ENCODE peak calls at places on chromosomes 4 and X, in seven cellular contexts. X is CD8-positive, alpha-beta T cell; H is lower lobe of right lung; B is lung; V is IMR-90; J is osteoblast; P is CD8-positive, alpha-beta memory T cell. Z is an unnamed sample. For H3K36me3, the result is how much of the 10 kb centered on the place peaks cover.

GRCh38 chrX:41711021-41711667 is 12.8 kb upstream of the GPR82 start:
- DNase-seq in X (no peak), H (no peak), B (no peak), V (no peak), J (no peak), P (no peak), Z (no peak)

GRCh38 chr4:7703669-7704068 is 236.0 kb downstream of the AFAP1 start:
- DNase-seq in X (no peak), H (no peak), B (no peak), V (no peak), J (no peak), P (no peak), Z (no peak)

GRCh38 chr4:75939890-75940691 is 722 bp downstream of the NAAA start:
- DNase-seq in X (peak), H (peak), B (peak), V (peak), J (peak), P (peak), Z (peak)

GRCh38 chrX:6227445-6227820 is 1.2 kb downstream of the NLGN4X start:
- DNase-seq in X (no peak), H (no peak), B (no peak), V (no peak), J (no peak), P (no peak), Z (no peak)

GRCh38 chr4:101346312-101346561 is 1.1 kb downstream of the PPP3CA start:
- DNase-seq in X (peak), H (no peak), B (no peak), V (no peak), J (peak), P (peak), Z (peak)

GRCh38 chr4:105145059-105145912 is 1.4 kb upstream of the TET2 start:
- DNase-seq in X (no peak), H (no peak), B (no peak), V (no peak), J (no peak), P (peak), Z (no peak)

GRCh38 chr4:26434030-26434639 is 56.1 kb downstream of the CCKAR start:
- DNase-seq in X (no peak), H (no peak), B (no peak), V (peak), J (peak), P (no peak), Z (no peak)

GRCh38 chr4:72208421-72209075 is 176.7 kb downstream of the NPFFR2 start:
- DNase-seq in X (no peak), H (no peak), B (no peak), V (no peak), J (no peak), P (no peak), Z (no peak)

GRCh38 chr4:84800256-84800655 is 166.2 kb downstream of the WDFY3 start:
- DNase-seq in X (no peak), H (no peak), B (no peak), V (peak), J (peak), P (no peak), Z (no peak)

GRCh38 chr4:78061939-78062603 is 4.9 kb downstream of the FRAS1 start:
- DNase-seq in X (no peak), H (no peak), B (no peak), V (no peak), J (no peak), P (no peak), Z (no peak)

GRCh38 chr4:128649575-128650205 is 159.8 kb upstream of the JADE1 start:
- DNase-seq in X (no peak), H (no peak), B (no peak), V (peak), J (peak), P (no peak), Z (no peak)

GRCh38 chrX:18210470-18210869 is 10.2 kb downstream of the BEND2 start:
- DNase-seq in X (no peak), H (no peak), B (no peak), V (peak), J (no peak), P (no peak), Z (no peak)

GRCh38 chr4:142703694-142704309 is 142.3 kb downstream of the INPP4B start:
- DNase-seq in X (peak), H (no peak), B (no peak), V (no peak), J (no peak), P (peak), Z (no peak)

DNA sequence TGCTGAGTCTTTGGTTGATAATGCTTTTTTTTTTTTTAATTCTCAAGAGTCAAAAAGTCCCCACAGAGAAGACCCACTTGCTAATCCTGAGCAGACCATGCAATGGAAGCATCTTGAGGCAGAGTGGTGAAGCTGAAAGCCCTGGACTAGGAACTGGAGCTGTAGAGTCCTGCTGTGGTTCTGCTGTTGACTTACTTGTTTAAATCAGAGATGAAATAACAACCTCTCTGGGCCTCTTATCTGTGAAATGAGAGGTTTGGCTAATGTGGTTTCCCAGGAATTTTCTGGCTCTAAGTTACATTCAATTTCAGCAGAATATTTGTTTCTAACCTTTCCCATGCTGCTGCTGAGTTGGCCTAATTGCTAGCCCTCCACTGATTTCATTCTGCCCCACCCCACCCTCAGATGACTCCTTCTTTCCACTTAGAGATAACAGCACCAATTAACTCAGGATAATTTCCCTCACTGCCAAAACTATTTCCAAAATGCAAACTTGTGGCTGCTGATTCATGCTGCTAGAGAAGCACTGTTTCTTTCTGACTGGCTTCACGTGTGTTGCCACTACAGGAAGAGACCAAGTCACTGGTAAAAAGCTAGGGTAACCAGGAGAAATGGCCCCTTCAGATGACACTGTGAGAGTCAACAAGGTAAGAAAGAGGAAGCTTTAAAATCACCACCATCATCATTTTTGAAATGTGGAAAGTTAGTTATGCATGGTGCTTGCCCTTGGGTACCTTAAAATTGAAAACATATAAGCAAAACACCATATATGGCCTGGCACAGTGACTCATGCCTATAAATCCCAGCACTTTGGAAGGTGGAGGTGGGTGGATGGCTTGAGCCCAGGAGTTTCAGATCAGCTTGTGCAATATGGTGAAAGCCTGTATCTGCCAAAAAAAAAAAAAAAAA is 326.4 kb downstream of the DCHS2 start:
- DNase-seq in X (no peak), H (no peak), B (peak), V (peak), J (peak), P (no peak), Z (no peak)
- H3K4me3 ChIP-seq in X (no peak), H (no peak), B (no peak), V (no peak), J (no peak), P (no peak), Z (no peak)

DNA sequence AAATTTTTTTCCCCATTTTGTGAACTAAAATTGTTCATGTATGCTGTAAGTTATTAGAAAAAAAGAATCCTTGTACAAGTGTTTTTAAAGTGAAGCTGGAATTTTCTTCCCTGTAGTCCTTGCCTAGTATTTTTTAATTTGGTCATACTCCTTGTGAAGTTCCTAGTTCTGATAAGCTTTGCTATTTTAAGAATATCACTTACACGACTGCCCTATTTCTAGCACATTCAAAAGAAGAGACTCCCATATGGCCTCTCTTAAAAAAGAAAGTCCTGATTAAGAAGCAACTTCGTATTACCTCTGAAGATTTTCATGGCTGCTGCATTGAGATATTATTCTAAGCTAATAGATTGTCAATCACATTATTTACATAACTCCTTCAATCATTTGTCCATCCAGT is 87.2 kb downstream of the KLHL8 start:
- DNase-seq in X (no peak), H (no peak), B (no peak), V (no peak), J (no peak), P (no peak), Z (no peak)
- H3K36me3 ChIP-seq in X (under half), H (half or more), B (under half), V (under half), J (under half), P (under half), Z (under half)

GRCh38 chrX:1111543-1112300 is 100.7 kb downstream of the CRLF2 start:
- DNase-seq in X (no peak), H (no peak), B (no peak), V (no peak), J (peak), P (no peak), Z (no peak)
- H3K4me3 ChIP-seq in X (no peak), H (no peak), B (no peak), V (no peak), J (no peak), P (no peak), Z (no peak)

GRCh38 chrX:154436290-154436596 is 711 bp upstream of the GDI1 start:
- DNase-seq in X (no peak), H (no peak), B (no peak), V (no peak), J (peak), P (no peak), Z (no peak)

GRCh38 chrX:154439841-154440240 is 2.9 kb downstream of the GDI1 start:
- DNase-seq in X (no peak), H (no peak), B (no peak), V (no peak), J (no peak), P (no peak), Z (no peak)

GRCh38 chrX:154437398-154437752 is 421 bp downstream of the GDI1 start:
- DNase-seq in X (no peak), H (no peak), B (no peak), V (no peak), J (peak), P (no peak), Z (no peak)

GRCh38 chrX:154436597-154437397 is at the start of gene GDI1:
- DNase-seq in X (peak), H (peak), B (peak), V (peak), J (peak), P (peak), Z (no peak)

DNA sequence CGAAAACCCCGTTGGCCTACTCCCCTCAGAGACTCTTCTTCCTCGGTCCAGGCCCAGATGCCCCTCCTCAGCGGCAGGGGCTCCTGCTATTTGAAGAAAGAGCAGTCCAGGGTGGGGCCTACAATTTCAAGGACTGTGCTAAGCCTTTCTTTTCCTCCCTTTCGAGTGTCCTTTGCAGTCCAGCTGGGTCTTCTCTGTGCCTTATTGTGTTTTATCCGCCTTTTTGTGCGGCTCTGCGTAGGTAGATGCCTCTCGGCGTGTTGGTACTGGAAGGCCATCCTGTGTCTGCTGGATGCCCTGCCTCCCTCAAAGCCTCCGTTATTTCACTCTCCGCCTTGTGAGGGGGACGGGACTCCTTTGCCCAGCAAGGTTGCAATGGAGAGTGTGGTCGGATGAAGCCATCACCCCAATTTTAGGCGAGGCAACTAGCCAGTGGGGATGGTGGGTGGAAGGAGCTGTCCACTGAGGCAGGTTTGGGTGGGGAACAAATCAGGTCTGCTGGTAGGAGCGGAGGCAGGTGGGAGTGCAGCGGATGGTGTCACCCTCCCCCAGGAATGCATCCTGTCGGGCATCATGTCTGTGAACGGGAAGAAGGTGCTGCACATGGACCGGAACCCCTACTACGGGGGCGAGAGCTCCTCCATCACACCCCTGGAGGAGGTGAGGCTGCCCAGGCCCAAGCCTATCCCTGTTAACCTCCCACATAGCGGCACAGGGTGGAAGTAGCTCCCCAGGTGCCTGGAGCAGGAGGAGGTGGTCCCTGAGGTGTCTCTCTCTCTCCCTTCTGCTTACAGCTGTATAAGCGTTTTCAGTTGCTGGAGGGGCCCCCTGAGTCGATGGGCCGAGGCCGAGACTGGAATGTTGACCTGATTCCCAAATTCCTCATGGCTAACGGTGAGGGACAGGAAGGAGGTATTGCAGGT is 1.3 kb downstream of the GDI1 start:
- DNase-seq in X (no peak), H (no peak), B (no peak), V (no peak), J (peak), P (no peak), Z (no peak)
- H3K36me3 ChIP-seq in X (under half), H (half or more), B (under half), V (half or more), J (under half), P (under half), Z (under half)

GRCh38 chr4:37978509-37978908 is 18.3 kb downstream of the PTTG2 start:
- DNase-seq in X (no peak), H (no peak), B (no peak), V (no peak), J (no peak), P (no peak), Z (no peak)
- H3K4me3 ChIP-seq in X (no peak), H (peak), B (no peak), V (peak), J (peak), P (peak), Z (no peak)

GRCh38 chr4:122278976-122279375 is 99.8 kb upstream of the ADAD1 start:
- DNase-seq in X (no peak), H (no peak), B (no peak), V (no peak), J (no peak), P (no peak), Z (no peak)
- H3K36me3 ChIP-seq in X (under half), H (half or more), B (under half), V (under half), J (under half), P (under half), Z (under half)

GRCh38 chrX:120015145-120016067 is 62.1 kb downstream of the RHOXF2B start:
- DNase-seq in X (no peak), H (peak), B (peak), V (no peak), J (no peak), P (peak), Z (no peak)
- H3K4me3 ChIP-seq in X (peak), H (peak), B (no peak), V (no peak), J (no peak), P (no peak), Z (peak)

GRCh38 chr4:99084595-99084994 is 4.0 kb downstream of the ADH5 start:
- DNase-seq in X (no peak), H (no peak), B (no peak), V (no peak), J (no peak), P (no peak), Z (no peak)
- H3K36me3 ChIP-seq in X (under half), H (half or more), B (under half), V (under half), J (half or more), P (half or more), Z (under half)

DNA sequence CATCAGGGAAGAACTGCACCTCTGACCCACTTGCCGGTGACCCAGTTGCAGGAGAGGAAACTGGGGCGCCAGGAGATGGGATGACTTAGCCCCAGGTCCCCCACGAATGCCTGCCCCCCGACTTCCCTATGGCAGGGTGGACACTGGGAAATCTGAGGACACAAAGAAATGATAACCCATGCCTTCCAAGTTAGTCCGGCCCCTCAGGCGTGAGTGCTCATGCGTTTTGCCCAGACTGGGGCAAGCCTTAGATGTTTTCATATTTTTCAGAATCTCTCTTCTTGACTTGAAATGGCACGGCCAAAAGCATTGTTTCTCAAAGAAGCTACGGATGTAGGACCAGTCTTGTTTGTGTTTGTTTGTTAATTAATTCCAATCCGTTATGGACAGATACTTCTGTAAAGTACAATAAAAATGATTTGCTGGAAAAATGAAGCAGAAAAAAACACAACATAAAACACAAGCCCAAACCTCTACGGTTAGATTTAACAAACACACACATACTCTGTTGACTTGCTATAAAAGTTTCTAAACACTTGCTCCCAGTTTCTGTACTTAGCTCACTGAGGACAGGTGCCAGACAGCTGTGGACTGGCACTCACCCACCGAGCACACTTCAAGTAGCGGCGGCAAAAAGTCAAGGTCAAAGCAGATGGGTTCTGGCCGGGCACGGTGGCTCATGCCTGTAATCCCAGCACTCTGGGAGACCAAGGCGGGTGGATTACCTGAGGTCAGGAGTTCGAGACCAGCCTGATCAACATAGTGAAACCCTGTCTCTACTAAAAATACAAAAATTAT is 341.5 kb downstream of the BCOR start:
- DNase-seq in X (no peak), H (no peak), B (no peak), V (no peak), J (peak), P (no peak), Z (no peak)
- H3K4me3 ChIP-seq in X (no peak), H (no peak), B (no peak), V (no peak), J (no peak), P (no peak), Z (no peak)

Z was measured in prostate gland.